ENCODE peak calls at places on chromosomes 11 and 22, in ten cellular contexts. Y, X, Z, N, U, W, V, E, P and D are unnamed samples.

GRCh38 chr11:31687256-31687655 is 123.9 kb downstream of the PAX6 start:
- DNase-seq in Y (no peak), X (no peak), Z (no peak), N (no peak), U (no peak), W (no peak), V (no peak), E (no peak), P (peak), D (peak)

GRCh38 chr11:35943761-35944502 is at the start of gene LDLRAD3:
- DNase-seq in Y (peak), X (no peak), Z (no peak), N (peak), U (peak), W (no peak), V (peak), E (peak), P (peak), D (peak)

GRCh38 chr11:69841859-69842698 is 22.9 kb upstream of the FGF3 start:
- DNase-seq in Y (no peak), X (no peak), Z (no peak), N (peak), U (no peak), W (no peak), V (peak), E (peak), P (peak), D (no peak)

GRCh38 chr11:57781529-57781943 is 19.9 kb downstream of the CTNND1 start:
- DNase-seq in Y (no peak), X (no peak), Z (no peak), N (no peak), U (no peak), W (no peak), V (no peak), E (peak), P (peak), D (peak)

GRCh38 chr11:18792827-18793226 is 1.2 kb upstream of the PTPN5 start:
- DNase-seq in Y (no peak), X (no peak), Z (no peak), N (no peak), U (no peak), W (no peak), V (no peak), E (no peak), P (no peak), D (no peak)

GRCh38 chr11:76205252-76206076 is 838 bp downstream of the WNT11 start:
- DNase-seq in Y (no peak), X (no peak), Z (no peak), N (no peak), U (no peak), W (no peak), V (no peak), E (no peak), P (no peak), D (no peak)

GRCh38 chr11:134048028-134048427 is 20.8 kb upstream of the JAM3 start:
- DNase-seq in Y (no peak), X (no peak), Z (no peak), N (no peak), U (no peak), W (no peak), V (no peak), E (no peak), P (no peak), D (no peak)

GRCh38 chr11:37504066-37504611 is 906.1 kb upstream of the RAG2 start:
- DNase-seq in Y (no peak), X (no peak), Z (no peak), N (no peak), U (peak), W (no peak), V (peak), E (no peak), P (peak), D (peak)

GRCh38 chr22:37465721-37466120 is 20.5 kb downstream of the MFNG start:
- DNase-seq in Y (no peak), X (no peak), Z (no peak), N (no peak), U (no peak), W (no peak), V (no peak), E (no peak), P (no peak), D (no peak)

GRCh38 chr11:44829838-44830237 is 103.1 kb downstream of the TSPAN18 start:
- DNase-seq in Y (no peak), X (no peak), Z (no peak), N (no peak), U (no peak), W (no peak), V (no peak), E (no peak), P (no peak), D (no peak)

GRCh38 chr11:66546368-66546965 is at the start of gene ACTN3:
- DNase-seq in Y (no peak), X (no peak), Z (no peak), N (peak), U (no peak), W (no peak), V (peak), E (no peak), P (no peak), D (peak)

GRCh38 chr11:84825140-84825539 is 802.0 kb downstream of the DLG2 start:
- DNase-seq in Y (no peak), X (no peak), Z (no peak), N (no peak), U (no peak), W (no peak), V (no peak), E (no peak), P (no peak), D (no peak)

GRCh38 chr11:15104166-15104565 is 10.6 kb upstream of the INSC start:
- DNase-seq in Y (no peak), X (no peak), Z (no peak), N (no peak), U (no peak), W (no peak), V (peak), E (no peak), P (peak), D (peak)

GRCh38 chr11:118790357-118791014 is 478 bp downstream of the DDX6 start:
- DNase-seq in Y (peak), X (peak), Z (no peak), N (peak), U (no peak), W (no peak), V (peak), E (peak), P (peak), D (peak)

GRCh38 chr11:69819541-69820070 is 390 bp upstream of the FGF3 start:
- DNase-seq in Y (no peak), X (no peak), Z (no peak), N (no peak), U (no peak), W (no peak), V (no peak), E (no peak), P (peak), D (no peak)

GRCh38 chr11:75031771-75032549 is 43.2 kb downstream of the NEU3 start:
- DNase-seq in Y (peak), X (peak), Z (no peak), N (peak), U (peak), W (no peak), V (peak), E (peak), P (peak), D (peak)

GRCh38 chr11:118641463-118642019 is 34.1 kb downstream of the PHLDB1 start:
- DNase-seq in Y (no peak), X (no peak), Z (peak), N (no peak), U (no peak), W (no peak), V (no peak), E (no peak), P (no peak), D (no peak)

GRCh38 chr11:119478711-119479285 is 55.8 kb upstream of the THY1 start:
- DNase-seq in Y (no peak), X (no peak), Z (no peak), N (peak), U (no peak), W (no peak), V (no peak), E (no peak), P (no peak), D (no peak)

GRCh38 chr22:50698546-50698945 is 25.9 kb downstream of the SHANK3 start:
- DNase-seq in Y (no peak), X (peak), Z (no peak), N (no peak), U (no peak), W (no peak), V (no peak), E (peak), P (peak), D (no peak)

GRCh38 chr11:87878373-87878779 is 296.9 kb downstream of the RAB38 start:
- DNase-seq in Y (no peak), X (no peak), Z (no peak), N (no peak), U (peak), W (peak), V (peak), E (peak), P (peak), D (peak)

GRCh38 chr22:23894710-23895598 is 771 bp downstream of the MIF start:
- DNase-seq in Y (peak), X (peak), Z (no peak), N (peak), U (peak), W (no peak), V (peak), E (peak), P (peak), D (peak)

GRCh38 chr11:85052636-85053035 is 574.5 kb downstream of the DLG2 start:
- DNase-seq in Y (no peak), X (no peak), Z (no peak), N (no peak), U (no peak), W (no peak), V (no peak), E (no peak), P (no peak), D (no peak)

GRCh38 chr11:86488553-86488952 is 113.9 kb downstream of the CCDC81 start:
- DNase-seq in Y (no peak), X (no peak), Z (no peak), N (no peak), U (no peak), W (no peak), V (no peak), E (no peak), P (no peak), D (peak)

GRCh38 chr11:118843518-118843917 is 40.2 kb upstream of the CXCR5 start:
- DNase-seq in Y (no peak), X (no peak), Z (no peak), N (no peak), U (no peak), W (no peak), V (no peak), E (no peak), P (no peak), D (no peak)

GRCh38 chr11:10392680-10393079 is 62.4 kb upstream of the AMPD3 start:
- DNase-seq in Y (no peak), X (no peak), Z (no peak), N (peak), U (no peak), W (no peak), V (peak), E (no peak), P (no peak), D (peak)

GRCh38 chr11:58837707-58838388 is 6.7 kb downstream of the GLYATL2 start:
- DNase-seq in Y (no peak), X (no peak), Z (no peak), N (no peak), U (no peak), W (no peak), V (no peak), E (no peak), P (no peak), D (no peak)

GRCh38 chr11:128690746-128691091 is 3.2 kb upstream of the FLI1 start:
- DNase-seq in Y (no peak), X (no peak), Z (no peak), N (no peak), U (no peak), W (no peak), V (no peak), E (no peak), P (no peak), D (no peak)

GRCh38 chr11:83682645-83682973 is 396.4 kb upstream of the CCDC90B start:
- DNase-seq in Y (no peak), X (no peak), Z (no peak), N (no peak), U (no peak), W (no peak), V (no peak), E (no peak), P (no peak), D (no peak)

GRCh38 chr22:36510966-36511881 is 4.4 kb upstream of the FOXRED2 start:
- DNase-seq in Y (peak), X (no peak), Z (no peak), N (no peak), U (peak), W (no peak), V (peak), E (peak), P (peak), D (peak)

GRCh38 chr11:68593441-68593840 is 90.9 kb upstream of the GAL start:
- DNase-seq in Y (no peak), X (no peak), Z (no peak), N (no peak), U (no peak), W (no peak), V (no peak), E (no peak), P (no peak), D (no peak)

GRCh38 chr11:65116370-65117205 is 913 bp downstream of the ZNHIT2 start:
- DNase-seq in Y (peak), X (peak), Z (no peak), N (no peak), U (peak), W (no peak), V (peak), E (peak), P (peak), D (peak)

GRCh38 chr22:20011993-20012740 is 4.5 kb downstream of the ARVCF start:
- DNase-seq in Y (no peak), X (peak), Z (no peak), N (no peak), U (no peak), W (no peak), V (no peak), E (no peak), P (no peak), D (no peak)

GRCh38 chr11:28730336-28730735 is 622.1 kb downstream of the METTL15 start:
- DNase-seq in Y (no peak), X (no peak), Z (no peak), N (no peak), U (no peak), W (peak), V (peak), E (no peak), P (peak), D (peak)

GRCh38 chr11:326842-327580 is 6.4 kb upstream of the IFITM3 start:
- DNase-seq in Y (peak), X (peak), Z (no peak), N (peak), U (no peak), W (no peak), V (peak), E (peak), P (peak), D (peak)

GRCh38 chr22:19767427-19768380 is 7.1 kb downstream of the TBX1 start:
- DNase-seq in Y (no peak), X (no peak), Z (no peak), N (no peak), U (no peak), W (no peak), V (no peak), E (peak), P (no peak), D (no peak)

GRCh38 chr22:20437253-20438065 is at the start of gene SCARF2:
- DNase-seq in Y (no peak), X (peak), Z (no peak), N (peak), U (no peak), W (peak), V (peak), E (peak), P (peak), D (peak)

GRCh38 chr22:44957267-44957905 is 52.4 kb downstream of the PHF21B start:
- DNase-seq in Y (no peak), X (no peak), Z (no peak), N (no peak), U (no peak), W (no peak), V (no peak), E (peak), P (no peak), D (no peak)